ENCODE peak calls at places on chromosomes 5 and 9, in ten cellular contexts. One of them, this sample, is unnamed.

GRCh38 chr9:3879731-3880493 is 354.1 kb upstream of the RFX3 start:
- DNase-seq in tibial artery: no peak
- DNase-seq in brain microvascular endothelial cell: no peak
- DNase-seq in body of pancreas: peak
- DNase-seq in NCI-H1092: peak
- DNase-seq in stimulated activated CD8-positive, alpha-beta memory T cell treated with anti-CD3 and anti-CD28 coated beads, Interleukin-2, amount 100 ng/mL, for 1 hour: no peak
- DNase-seq in GM20000: no peak
- DNase-seq in type B pancreatic cell: no peak
- DNase-seq in left colon: no peak
- DNase-seq in anterior cingulate cortex: no peak
- DNase-seq in this sample: peak

GRCh38 chr5:139443766-139444473 is 4.6 kb upstream of the DNAJC18 start:
- DNase-seq in tibial artery: no peak
- DNase-seq in brain microvascular endothelial cell: peak
- DNase-seq in body of pancreas: no peak
- DNase-seq in NCI-H1092: no peak
- DNase-seq in stimulated activated CD8-positive, alpha-beta memory T cell treated with anti-CD3 and anti-CD28 coated beads, Interleukin-2, amount 100 ng/mL, for 1 hour: no peak
- DNase-seq in GM20000: no peak
- DNase-seq in type B pancreatic cell: no peak
- DNase-seq in left colon: no peak
- DNase-seq in anterior cingulate cortex: no peak
- DNase-seq in this sample: peak

GRCh38 chr9:78559449-78559885 is 262.5 kb downstream of the PSAT1 start:
- DNase-seq in tibial artery: no peak
- DNase-seq in brain microvascular endothelial cell: peak
- DNase-seq in body of pancreas: no peak
- DNase-seq in NCI-H1092: no peak
- DNase-seq in stimulated activated CD8-positive, alpha-beta memory T cell treated with anti-CD3 and anti-CD28 coated beads, Interleukin-2, amount 100 ng/mL, for 1 hour: no peak
- DNase-seq in GM20000: no peak
- DNase-seq in type B pancreatic cell: no peak
- DNase-seq in left colon: no peak
- DNase-seq in anterior cingulate cortex: no peak
- DNase-seq in this sample: no peak

GRCh38 chr9:78371981-78372380 is 75.1 kb downstream of the PSAT1 start:
- DNase-seq in tibial artery: no peak
- DNase-seq in brain microvascular endothelial cell: no peak
- DNase-seq in body of pancreas: no peak
- DNase-seq in NCI-H1092: no peak
- DNase-seq in stimulated activated CD8-positive, alpha-beta memory T cell treated with anti-CD3 and anti-CD28 coated beads, Interleukin-2, amount 100 ng/mL, for 1 hour: no peak
- DNase-seq in GM20000: no peak
- DNase-seq in type B pancreatic cell: no peak
- DNase-seq in left colon: no peak
- DNase-seq in anterior cingulate cortex: no peak
- DNase-seq in this sample: no peak

GRCh38 chr9:133990366-133991210 is 1.5 kb downstream of the VAV2 start:
- DNase-seq in tibial artery: peak
- DNase-seq in brain microvascular endothelial cell: peak
- DNase-seq in body of pancreas: peak
- DNase-seq in NCI-H1092: no peak
- DNase-seq in stimulated activated CD8-positive, alpha-beta memory T cell treated with anti-CD3 and anti-CD28 coated beads, Interleukin-2, amount 100 ng/mL, for 1 hour: no peak
- DNase-seq in GM20000: no peak
- DNase-seq in type B pancreatic cell: no peak
- DNase-seq in left colon: peak
- DNase-seq in anterior cingulate cortex: no peak
- DNase-seq in this sample: no peak

GRCh38 chr5:99005506-99005905 is 76.7 kb upstream of the CHD1 start:
- DNase-seq in tibial artery: no peak
- DNase-seq in brain microvascular endothelial cell: no peak
- DNase-seq in body of pancreas: no peak
- DNase-seq in NCI-H1092: no peak
- DNase-seq in stimulated activated CD8-positive, alpha-beta memory T cell treated with anti-CD3 and anti-CD28 coated beads, Interleukin-2, amount 100 ng/mL, for 1 hour: no peak
- DNase-seq in GM20000: no peak
- DNase-seq in type B pancreatic cell: no peak
- DNase-seq in left colon: no peak
- DNase-seq in anterior cingulate cortex: no peak
- DNase-seq in this sample: no peak

GRCh38 chr5:6261256-6261655 is 117.1 kb downstream of the MED10 start:
- DNase-seq in tibial artery: no peak
- DNase-seq in brain microvascular endothelial cell: no peak
- DNase-seq in body of pancreas: no peak
- DNase-seq in NCI-H1092: no peak
- DNase-seq in stimulated activated CD8-positive, alpha-beta memory T cell treated with anti-CD3 and anti-CD28 coated beads, Interleukin-2, amount 100 ng/mL, for 1 hour: no peak
- DNase-seq in GM20000: no peak
- DNase-seq in type B pancreatic cell: no peak
- DNase-seq in left colon: no peak
- DNase-seq in anterior cingulate cortex: no peak
- DNase-seq in this sample: no peak

GRCh38 chr9:91720746-91721705 is 229.0 kb downstream of the ROR2 start:
- DNase-seq in tibial artery: no peak
- DNase-seq in brain microvascular endothelial cell: no peak
- DNase-seq in body of pancreas: no peak
- DNase-seq in NCI-H1092: no peak
- DNase-seq in stimulated activated CD8-positive, alpha-beta memory T cell treated with anti-CD3 and anti-CD28 coated beads, Interleukin-2, amount 100 ng/mL, for 1 hour: no peak
- DNase-seq in GM20000: peak
- DNase-seq in type B pancreatic cell: no peak
- DNase-seq in left colon: no peak
- DNase-seq in anterior cingulate cortex: no peak
- DNase-seq in this sample: no peak

GRCh38 chr9:136645903-136646754 is 16.6 kb upstream of the EGFL7 start:
- DNase-seq in tibial artery: peak
- DNase-seq in brain microvascular endothelial cell: no peak
- DNase-seq in body of pancreas: peak
- DNase-seq in NCI-H1092: no peak
- DNase-seq in stimulated activated CD8-positive, alpha-beta memory T cell treated with anti-CD3 and anti-CD28 coated beads, Interleukin-2, amount 100 ng/mL, for 1 hour: no peak
- DNase-seq in GM20000: no peak
- DNase-seq in type B pancreatic cell: no peak
- DNase-seq in left colon: peak
- DNase-seq in anterior cingulate cortex: no peak
- DNase-seq in this sample: no peak

GRCh38 chr9:77417570-77417969 is 230.6 kb downstream of the GNA14 start:
- DNase-seq in tibial artery: no peak
- DNase-seq in brain microvascular endothelial cell: peak
- DNase-seq in body of pancreas: no peak
- DNase-seq in NCI-H1092: no peak
- DNase-seq in stimulated activated CD8-positive, alpha-beta memory T cell treated with anti-CD3 and anti-CD28 coated beads, Interleukin-2, amount 100 ng/mL, for 1 hour: no peak
- DNase-seq in GM20000: no peak
- DNase-seq in type B pancreatic cell: no peak
- DNase-seq in left colon: no peak
- DNase-seq in anterior cingulate cortex: no peak
- DNase-seq in this sample: no peak

GRCh38 chr5:56475689-56476486 is 242.8 kb upstream of the ANKRD55 start:
- DNase-seq in tibial artery: no peak
- DNase-seq in brain microvascular endothelial cell: no peak
- DNase-seq in body of pancreas: no peak
- DNase-seq in NCI-H1092: no peak
- DNase-seq in stimulated activated CD8-positive, alpha-beta memory T cell treated with anti-CD3 and anti-CD28 coated beads, Interleukin-2, amount 100 ng/mL, for 1 hour: no peak
- DNase-seq in GM20000: no peak
- DNase-seq in type B pancreatic cell: no peak
- DNase-seq in left colon: no peak
- DNase-seq in anterior cingulate cortex: no peak
- DNase-seq in this sample: no peak